ENCODE peak calls at places on chromosomes 13 and 19, in eight cellular contexts. L, C, T, A, D, S, B and R are unnamed samples.

GRCh38 chr19:40754611-40755247 is 3.7 kb downstream of the SNRPA start:
- DNase-seq in D (no peak), A (no peak), T (peak; percentile 38), B (no peak), S (no peak), L (no peak), C (no peak), R (no peak)

GRCh38 chr13:110610955-110611595 is 4.3 kb upstream of the NAXD start:
- DNase-seq in S (no peak), T (no peak), D (no peak), L (no peak), B (no peak), C (no peak), A (no peak), R (no peak)

GRCh38 chr19:4399871-4400768 is at the start of gene SH3GL1:
- DNase-seq in T (peak; percentile 92), B (peak; percentile 87), A (peak; percentile 96), D (peak; percentile 90), S (peak; percentile 55), C (peak; percentile 91), L (peak; percentile 92), R (peak; percentile 89)

GRCh38 chr19:34733266-34733825 is 697 bp upstream of the ZNF181 start:
- DNase-seq in A (peak; percentile 80), T (no peak), L (no peak), B (no peak), C (peak; percentile 40), D (no peak), S (no peak), R (no peak)

GRCh38 chr19:51904331-51905165 is at the start of gene ZNF649:
- DNase-seq in T (peak; percentile 85), A (peak; percentile 95), C (peak; percentile 77), D (peak; percentile 73), L (peak; percentile 74), S (peak; percentile 11), B (no peak), R (peak; percentile 75)

GRCh38 chr13:48333976-48334375 is 30.4 kb downstream of the RB1 start:
- DNase-seq in C (no peak), T (no peak), D (no peak), S (no peak), A (no peak), B (no peak), L (no peak), R (no peak)

GRCh38 chr19:28526042-28526441 is 686.9 kb downstream of the UQCRFS1 start:
- DNase-seq in L (no peak), S (no peak), T (no peak), D (no peak), A (no peak), C (no peak), B (no peak), R (no peak)

GRCh38 chr13:25440081-25440480 is 68.3 kb downstream of the ATP8A2 start:
- DNase-seq in S (no peak), A (no peak), L (no peak), C (no peak), T (no peak), B (no peak), D (no peak), R (no peak)

GRCh38 chr13:62110079-62110478 is 694.4 kb upstream of the PCDH20 start:
- DNase-seq in A (no peak), S (no peak), D (no peak), L (no peak), C (no peak), T (no peak), B (no peak), R (no peak)

GRCh38 chr13:51646041-51646670 is 61.9 kb downstream of the WDFY2 start:
- DNase-seq in T (no peak), D (peak; percentile 45), A (no peak), C (no peak), S (no peak), L (no peak), B (no peak), R (peak; percentile 10)

GRCh38 chr13:51922771-51923480 is 61.2 kb downstream of the CCDC70 start:
- DNase-seq in C (no peak), B (no peak), L (no peak), A (no peak), S (no peak), D (no peak), T (no peak), R (no peak)

GRCh38 chr13:80334582-80335260 is 6.2 kb downstream of the SPRY2 start:
- DNase-seq in L (no peak), C (no peak), B (peak; percentile 11), T (no peak), D (no peak), A (no peak), S (no peak), R (no peak)

GRCh38 chr13:38656699-38657098 is 30.2 kb upstream of the FREM2 start:
- DNase-seq in L (no peak), A (no peak), T (no peak), C (no peak), D (no peak), S (no peak), B (no peak), R (no peak)

GRCh38 chr13:97282705-97283104 is 60.6 kb downstream of the MBNL2 start:
- DNase-seq in S (no peak), C (no peak), L (no peak), B (no peak), D (no peak), T (no peak), A (no peak), R (no peak)

GRCh38 chr13:98328511-98328910 is 151.4 kb upstream of the RNF113B start:
- DNase-seq in B (no peak), A (no peak), D (no peak), S (no peak), T (no peak), C (no peak), L (no peak), R (no peak)

GRCh38 chr19:17411801-17412200 is 6.4 kb upstream of the BST2 start:
- DNase-seq in L (no peak), B (no peak), T (no peak), A (no peak), S (no peak), D (no peak), C (no peak), R (no peak)

GRCh38 chr19:48806818-48807589 is 3.8 kb downstream of the BCAT2 start:
- DNase-seq in L (no peak), D (no peak), A (no peak), T (no peak), S (no peak), B (peak; percentile 35), C (no peak), R (no peak)

GRCh38 chr13:29160862-29161261 is 340.7 kb downstream of the MTUS2 start:
- DNase-seq in S (no peak), A (no peak), L (no peak), C (no peak), T (no peak), D (no peak), B (no peak), R (no peak)

GRCh38 chr13:72868229-72868628 is 86.3 kb downstream of the PIBF1 start:
- DNase-seq in L (no peak), D (no peak), B (no peak), A (no peak), T (no peak), S (no peak), C (no peak), R (no peak)

GRCh38 chr19:45901432-45901903 is 945 bp downstream of the MYPOP start:
- DNase-seq in L (no peak), A (peak; percentile 85), D (peak; percentile 3), T (peak; percentile 50), B (no peak), C (peak; percentile 53), S (no peak), R (peak; percentile 29)

GRCh38 chr13:28412981-28413380 is 81.9 kb downstream of the FLT1 start:
- DNase-seq in C (peak; percentile 49), L (no peak), S (no peak), D (no peak), B (no peak), T (no peak), A (no peak), R (no peak)

GRCh38 chr19:4368128-4368820 is 24.9 kb downstream of the MPND start:
- DNase-seq in B (no peak), S (no peak), D (no peak), L (no peak), A (no peak), C (no peak), T (peak; percentile 34), R (no peak)

GRCh38 chr13:110418944-110419343 is 111.9 kb downstream of the COL4A2 start:
- DNase-seq in L (no peak), T (no peak), C (peak; percentile 59), S (no peak), A (no peak), D (no peak), B (peak; percentile 84), R (no peak)

GRCh38 chr13:86446311-86446710 is 647.1 kb upstream of the SLITRK6 start:
- DNase-seq in T (no peak), A (no peak), C (no peak), D (no peak), L (no peak), B (no peak), S (no peak), R (no peak)

GRCh38 chr19:13794388-13794751 is 873 bp upstream of the ZSWIM4 start:
- DNase-seq in D (peak; percentile 27), A (peak; percentile 94), S (no peak), L (no peak), T (no peak), C (peak; percentile 83), B (peak; percentile 62), R (no peak)

GRCh38 chr13:96650301-96650886 is 343.9 kb downstream of the OXGR1 start:
- DNase-seq in D (no peak), C (no peak), L (no peak), B (peak; percentile 78), S (no peak), T (no peak), A (no peak), R (no peak)

GRCh38 chr13:96824110-96824509 is 170.2 kb downstream of the OXGR1 start:
- DNase-seq in A (no peak), T (no peak), B (no peak), S (no peak), D (no peak), L (no peak), C (no peak), R (no peak)

GRCh38 chr13:27064252-27064995 is 107.2 kb downstream of the USP12 start:
- DNase-seq in C (no peak), D (no peak), L (no peak), S (no peak), A (no peak), T (no peak), B (no peak), R (no peak)

GRCh38 chr13:110616103-110617101 is 1.1 kb downstream of the NAXD start:
- DNase-seq in A (peak; percentile 86), L (peak; percentile 16), T (peak; percentile 55), S (no peak), B (peak; percentile 40), D (peak; percentile 16), C (no peak), R (no peak)

GRCh38 chr19:17357724-17358123 is 19.4 kb downstream of the PLVAP start:
- DNase-seq in A (no peak), S (no peak), C (no peak), B (no peak), D (no peak), T (no peak), L (no peak), R (no peak)

GRCh38 chr13:37546087-37546486 is 52.5 kb downstream of the POSTN start:
- DNase-seq in S (no peak), B (no peak), D (no peak), C (no peak), A (no peak), T (no peak), L (no peak), R (no peak)

GRCh38 chr13:78602561-78603239 is 652 bp downstream of the POU4F1 start:
- DNase-seq in S (no peak), A (peak; percentile 66), D (no peak), L (no peak), T (peak; percentile 33), C (no peak), B (no peak), R (no peak)

GRCh38 chr19:49929121-49929610 is at the start of the genes ATF5 and NUP62:
- DNase-seq in S (peak; percentile 70), B (peak; percentile 75), T (peak; percentile 92), L (peak; percentile 91), A (peak; percentile 98), D (peak; percentile 89), C (peak; percentile 90), R (peak; percentile 93)

GRCh38 chr13:46602531-46602930 is 49.6 kb downstream of the LRCH1 start:
- DNase-seq in T (no peak), L (no peak), C (no peak), S (no peak), A (no peak), D (no peak), B (no peak), R (no peak)